ENCODE peak calls at places on chromosomes 6 and 20, in seven cellular contexts. X, Y, W, I, Z, E and H are unnamed samples.

GRCh38 chr6:158142789-158143188 is 25.3 kb downstream of the SERAC1 start:
- DNase-seq in X (no peak), I (no peak), E (peak), Z (peak), W (no peak), Y (peak), H (peak)

GRCh38 chr6:128409003-128409402 is 111.4 kb downstream of the PTPRK start:
- DNase-seq in Z (no peak), E (no peak), X (no peak), I (no peak), Y (no peak), W (no peak), H (no peak)

GRCh38 chr6:79687759-79688158 is 56.6 kb downstream of the SH3BGRL2 start:
- DNase-seq in E (no peak), I (no peak), X (no peak), W (no peak), Y (no peak), Z (no peak), H (no peak)

GRCh38 chr6:153511896-153512496 is 380.9 kb upstream of the RGS17 start:
- DNase-seq in E (peak), Y (no peak), Z (peak), I (no peak), X (no peak), W (no peak), H (peak)

GRCh38 chr20:34017610-34018009 is 23.9 kb downstream of the RALY start:
- DNase-seq in W (no peak), X (no peak), I (no peak), E (peak), Y (no peak), Z (peak), H (peak)

GRCh38 chr6:39844866-39845265 is 52.7 kb downstream of the DAAM2 start:
- DNase-seq in Z (no peak), X (no peak), E (no peak), W (no peak), Y (no peak), I (no peak), H (no peak)

GRCh38 chr6:24906314-24906713 is 29.4 kb downstream of the RIPOR2 start:
- DNase-seq in W (no peak), I (no peak), Z (no peak), X (no peak), E (no peak), Y (no peak), H (no peak)

GRCh38 chr6:123423130-123423529 is 213.6 kb downstream of the TRDN start:
- DNase-seq in E (no peak), Y (no peak), W (no peak), I (no peak), Z (no peak), X (no peak), H (no peak)

GRCh38 chr20:59783020-59784010 is 150.1 kb downstream of the SYCP2 start:
- DNase-seq in W (no peak), E (peak), X (no peak), I (peak), Y (peak), Z (peak), H (peak)

GRCh38 chr6:167580512-167580911 is 246.2 kb upstream of the AFDN start:
- DNase-seq in Y (no peak), X (no peak), E (no peak), Z (no peak), W (no peak), I (no peak), H (no peak)

GRCh38 chr6:99471638-99472037 is 43.6 kb downstream of the USP45 start:
- DNase-seq in I (no peak), W (no peak), E (no peak), Z (no peak), Y (no peak), X (no peak), H (no peak)

GRCh38 chr20:51565741-51566140 is 23.2 kb upstream of the NFATC2 start:
- DNase-seq in Y (no peak), X (no peak), I (no peak), E (no peak), W (no peak), Z (peak), H (no peak)

GRCh38 chr20:6533321-6533720 is 234.2 kb upstream of the BMP2 start:
- DNase-seq in Z (peak), E (peak), X (no peak), W (no peak), Y (no peak), I (no peak), H (no peak)

GRCh38 chr6:104580452-104580851 is 279.3 kb downstream of the HACE1 start:
- DNase-seq in X (no peak), W (no peak), Z (no peak), E (peak), Y (no peak), I (no peak), H (no peak)

GRCh38 chr6:137877113-137877512 is 10.1 kb downstream of the TNFAIP3 start:
- DNase-seq in E (no peak), X (no peak), Y (no peak), Z (no peak), I (no peak), W (no peak), H (no peak)

GRCh38 chr20:41032243-41032642 is 3.6 kb downstream of the TOP1 start:
- DNase-seq in E (peak), X (no peak), W (no peak), Y (no peak), I (no peak), Z (no peak), H (no peak)

GRCh38 chr6:116280161-116280959 is 630 bp upstream of the TSPYL1 start:
- DNase-seq in Y (no peak), X (no peak), Z (peak), E (peak), I (no peak), W (no peak), H (no peak)

GRCh38 chr6:33607784-33608161 is 13.3 kb upstream of the ITPR3 start:
- DNase-seq in X (no peak), Y (peak), E (no peak), W (no peak), I (no peak), Z (no peak), H (no peak)

GRCh38 chr20:47704746-47705496 is 80.4 kb downstream of the SULF2 start:
- DNase-seq in I (no peak), Z (peak), Y (no peak), X (no peak), W (no peak), E (peak), H (no peak)

GRCh38 chr6:52820198-52820597 is 16.6 kb upstream of the GSTA1 start:
- DNase-seq in E (peak), X (no peak), I (no peak), Z (peak), W (no peak), Y (no peak), H (peak)

GRCh38 chr6:165059032-165059431 is 250.4 kb downstream of the C6orf118 start:
- DNase-seq in Y (no peak), I (no peak), Z (no peak), E (no peak), W (no peak), X (no peak), H (no peak)

GRCh38 chr20:61817575-61817974 is 248.1 kb downstream of the TAF4 start:
- DNase-seq in E (no peak), Z (no peak), Y (no peak), W (no peak), X (no peak), I (no peak), H (no peak)

GRCh38 chr6:144466716-144467115 is 181.6 kb downstream of the UTRN start:
- DNase-seq in Z (no peak), X (no peak), Y (no peak), W (no peak), E (no peak), I (no peak), H (no peak)

GRCh38 chr6:74752303-74752702 is 453.6 kb downstream of the COL12A1 start:
- DNase-seq in Y (no peak), X (no peak), W (no peak), I (no peak), E (no peak), Z (no peak), H (no peak)

GRCh38 chr20:44856442-44856841 is 29.1 kb upstream of the YWHAB start:
- DNase-seq in Z (no peak), Y (no peak), X (no peak), W (no peak), I (no peak), E (no peak), H (no peak)

GRCh38 chr20:50870572-50871161 is 60.6 kb downstream of the ADNP start:
- DNase-seq in W (no peak), I (no peak), Z (no peak), X (no peak), Y (no peak), E (peak), H (no peak)

GRCh38 chr20:60073504-60073903 is 115.3 kb downstream of the CDH26 start:
- DNase-seq in X (no peak), Y (no peak), E (no peak), I (no peak), W (no peak), Z (no peak), H (no peak)